ENCODE peak calls at places on chromosomes 1 and 21, in five cellular contexts. E, A, H, C and L are unnamed samples.

GRCh38 chr1:209858561-209859103 is 30.9 kb downstream of the UTP25 start:
- DNase-seq in E (no peak), A (no peak), H (no peak), C (no peak), L (no peak)

GRCh38 chr1:155196893-155197638 is 10.6 kb downstream of the THBS3 start:
- DNase-seq in E (no peak), A (no peak), H (peak), C (no peak), L (no peak)

GRCh38 chr1:39076127-39076798 is 50.1 kb downstream of the NDUFS5 start:
- DNase-seq in E (peak), A (no peak), H (peak), C (peak), L (no peak)

GRCh38 chr1:56414728-56415224 is 164.6 kb downstream of the PLPP3 start:
- DNase-seq in E (peak), A (no peak), H (no peak), C (no peak), L (no peak)

GRCh38 chr1:4055677-4055967 is 155.6 kb upstream of the C1orf174 start:
- DNase-seq in E (no peak), A (no peak), H (no peak), C (no peak), L (no peak)

GRCh38 chr1:163315773-163316374 is 5.9 kb upstream of the NUF2 start:
- DNase-seq in E (peak), A (no peak), H (peak), C (peak), L (peak)

GRCh38 chr1:41020109-41020576 is 1.4 kb downstream of the SLFNL1 start:
- DNase-seq in E (no peak), A (no peak), H (no peak), C (no peak), L (no peak)

GRCh38 chr1:27399251-27399885 is 6.9 kb downstream of the GPR3 start:
- DNase-seq in E (no peak), A (no peak), H (no peak), C (no peak), L (no peak)

GRCh38 chr1:40868051-40868723 is 6.0 kb upstream of the CITED4 start:
- DNase-seq in E (peak), A (no peak), H (peak), C (peak), L (peak)

GRCh38 chr1:92503043-92503925 is 16.6 kb upstream of the GFI1 start:
- DNase-seq in E (no peak), A (no peak), H (peak), C (no peak), L (no peak)

GRCh38 chr1:160739098-160739511 is at the start of gene SLAMF7:
- DNase-seq in E (peak), A (peak), H (no peak), C (no peak), L (no peak)

GRCh38 chr21:20999567-21000169 is 1.5 kb downstream of the NCAM2 start:
- DNase-seq in E (peak), A (no peak), H (peak), C (peak), L (no peak)

GRCh38 chr1:196608401-196609113 is at the start of gene KCNT2:
- DNase-seq in E (peak), A (no peak), H (peak), C (peak), L (no peak)

GRCh38 chr1:236913371-236914037 is 90.7 kb downstream of the MT1HL1 start:
- DNase-seq in E (peak), A (no peak), H (no peak), C (no peak), L (no peak)

GRCh38 chr1:227944931-227945890 is 2.5 kb downstream of the WNT9A start:
- DNase-seq in E (no peak), A (no peak), H (no peak), C (no peak), L (no peak)

GRCh38 chr1:169060906-169061683 is 45.4 kb upstream of the ATP1B1 start:
- DNase-seq in E (no peak), A (no peak), H (peak), C (peak), L (no peak)

GRCh38 chr1:28565726-28566125 is 12.8 kb downstream of the TRNAU1AP start:
- DNase-seq in E (no peak), A (no peak), H (no peak), C (no peak), L (no peak)

GRCh38 chr1:77671836-77672235 is 10.6 kb downstream of the ZZZ3 start:
- DNase-seq in E (no peak), A (no peak), H (peak), C (no peak), L (no peak)

GRCh38 chr1:169240449-169241242 is 127.0 kb downstream of the NME7 start:
- DNase-seq in E (peak), A (no peak), H (peak), C (peak), L (no peak)

GRCh38 chr1:205907794-205908193 is 35.5 kb downstream of the SLC26A9 start:
- DNase-seq in E (peak), A (no peak), H (peak), C (peak), L (peak)

GRCh38 chr21:32184059-32184458 is 94.8 kb downstream of the MIS18A start:
- DNase-seq in E (no peak), A (no peak), H (no peak), C (no peak), L (no peak)

GRCh38 chr21:38355992-38356781 is 99.4 kb downstream of the KCNJ15 start:
- DNase-seq in E (peak), A (peak), H (peak), C (peak), L (no peak)

GRCh38 chr1:184480711-184481110 is 93.9 kb downstream of the C1orf21 start:
- DNase-seq in E (no peak), A (no peak), H (no peak), C (no peak), L (no peak)

GRCh38 chr1:170149241-170149640 is 3.5 kb downstream of the NTMT2 start:
- DNase-seq in E (no peak), A (no peak), H (peak), C (peak), L (no peak)

GRCh38 chr1:217562229-217562878 is 68.5 kb downstream of the GPATCH2 start:
- DNase-seq in E (peak), A (no peak), H (peak), C (peak), L (peak)

GRCh38 chr1:31421404-31422040 is 8.5 kb downstream of the SERINC2 start:
- DNase-seq in E (no peak), A (no peak), H (no peak), C (peak), L (no peak)
- TF ChIP-seq CTCF in E (peak), A (peak), H (peak), C (peak), L (peak)

DNA sequence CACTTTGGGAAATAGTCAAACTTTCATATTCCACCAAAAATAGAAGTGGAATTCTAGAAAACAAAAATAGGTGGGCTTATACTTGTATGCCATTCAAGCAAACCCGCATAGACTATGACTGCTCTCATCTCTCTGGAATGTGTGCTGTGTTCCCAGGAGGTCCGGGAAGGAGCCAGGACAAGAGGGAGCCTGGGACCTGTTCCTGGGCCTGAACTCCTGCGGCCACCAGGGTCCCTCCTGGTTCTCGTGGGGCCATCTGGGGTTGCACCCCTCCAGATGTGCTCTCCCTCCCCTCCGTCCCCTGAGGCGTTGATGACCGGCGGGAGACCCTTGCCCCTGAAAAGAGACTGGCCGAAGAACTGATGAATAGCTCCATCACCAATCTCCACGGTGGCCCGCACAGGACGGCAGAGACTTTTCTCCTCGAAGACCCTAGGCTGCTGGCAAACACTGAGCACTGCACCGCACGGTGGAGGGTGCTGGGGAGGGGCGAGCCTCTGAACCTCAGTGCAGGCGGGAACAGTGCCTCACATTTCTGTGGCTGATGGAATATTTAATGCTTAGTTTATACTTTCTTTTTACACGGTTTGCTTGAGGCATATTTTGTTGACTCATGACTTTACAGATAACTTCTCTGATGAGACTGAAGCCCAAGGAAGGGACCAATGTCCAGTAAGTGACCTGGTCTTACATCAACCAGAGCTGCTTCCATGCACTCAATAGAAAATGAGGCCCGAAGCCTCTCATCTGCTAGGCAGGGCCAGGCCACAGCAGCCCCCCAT is 9.6 kb upstream of the ADARB1 start:
- DNase-seq in E (no peak), A (no peak), H (no peak), C (no peak), L (no peak)
- H3K4me3 ChIP-seq in E (no peak), A (no peak), H (no peak), C (no peak), L (no peak)

DNA sequence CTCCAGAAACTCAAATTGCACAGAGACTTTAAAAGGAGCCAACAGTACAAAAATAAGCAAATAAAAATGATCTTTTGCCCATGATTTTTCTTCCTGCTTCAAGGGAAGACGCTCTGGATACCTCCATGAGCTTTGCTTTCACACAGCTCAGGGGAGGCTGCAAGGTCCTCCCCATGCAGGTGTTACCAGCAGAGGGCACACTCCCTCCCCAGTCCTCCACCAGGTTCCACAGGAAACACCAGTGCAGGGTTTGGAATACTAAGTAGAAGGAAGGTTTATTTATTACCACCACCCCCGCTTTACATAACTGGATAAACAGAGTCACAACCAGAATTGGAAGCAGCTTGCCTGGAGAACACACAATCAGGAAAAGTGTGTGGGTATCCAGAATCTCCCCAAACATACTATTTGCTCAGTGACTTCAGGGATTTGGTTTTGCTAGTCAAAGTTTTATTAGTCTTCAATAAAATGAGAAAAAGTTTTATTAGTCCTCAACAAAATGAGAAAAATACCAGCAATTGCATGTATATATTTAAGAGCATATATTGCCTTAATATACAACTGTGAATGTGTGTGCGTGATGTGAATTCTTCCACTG is 37.3 kb downstream of the HSD3B1 start:
- DNase-seq in E (peak), A (no peak), H (no peak), C (no peak), L (no peak)
- TF ChIP-seq CTCF in E (peak), A (peak), H (peak), C (peak), L (peak)

DNA sequence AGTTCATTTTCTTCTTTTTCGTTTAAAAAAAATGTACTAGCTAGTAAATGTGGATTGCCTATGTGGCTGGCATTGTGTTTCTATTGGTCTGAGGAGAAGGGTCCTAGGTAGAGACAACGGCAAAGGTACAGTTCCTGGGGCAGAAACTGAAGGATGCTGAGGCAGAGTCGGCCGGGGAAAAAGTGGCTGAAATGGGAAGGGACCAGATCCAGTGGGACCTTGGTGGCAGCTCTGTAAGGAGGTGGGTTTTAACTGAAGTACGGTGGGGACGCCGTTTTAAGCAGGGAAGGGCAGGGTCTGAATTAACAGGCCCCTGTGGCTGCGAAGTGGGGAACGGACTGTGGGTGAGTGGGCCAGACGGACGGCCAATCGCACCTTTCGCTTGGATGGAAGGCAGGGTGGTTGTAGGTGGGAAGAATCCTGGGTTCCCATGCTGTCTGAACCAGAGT is 420 bp upstream of the VPS13D start:
- DNase-seq in E (no peak), A (no peak), H (no peak), C (no peak), L (no peak)
- H3K4me3 ChIP-seq in E (no peak), A (no peak), H (no peak), C (peak), L (no peak)

DNA sequence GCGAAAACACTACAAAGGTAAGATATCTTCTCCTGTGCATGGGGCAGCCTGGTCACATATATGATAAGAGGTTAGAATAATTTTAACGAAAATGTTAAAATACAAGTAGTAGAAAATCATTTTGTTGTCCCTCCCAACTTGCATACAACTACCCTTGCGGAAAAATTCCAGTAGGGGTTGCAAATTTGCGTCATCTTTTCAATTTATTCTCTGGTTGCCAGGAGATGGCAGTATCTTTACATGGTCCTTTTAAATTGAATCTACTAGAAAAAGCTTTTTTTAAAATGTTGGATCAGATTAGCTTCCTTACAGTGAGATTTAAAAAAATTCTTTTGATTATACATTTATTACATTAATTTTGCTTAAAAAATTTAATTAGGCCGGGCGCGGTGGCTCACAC is 10.9 kb downstream of the S100PBP start:
- DNase-seq in E (no peak), A (no peak), H (peak), C (peak), L (no peak)
- TF ChIP-seq CTCF in E (no peak), A (no peak), H (peak), C (no peak), L (no peak)

DNA sequence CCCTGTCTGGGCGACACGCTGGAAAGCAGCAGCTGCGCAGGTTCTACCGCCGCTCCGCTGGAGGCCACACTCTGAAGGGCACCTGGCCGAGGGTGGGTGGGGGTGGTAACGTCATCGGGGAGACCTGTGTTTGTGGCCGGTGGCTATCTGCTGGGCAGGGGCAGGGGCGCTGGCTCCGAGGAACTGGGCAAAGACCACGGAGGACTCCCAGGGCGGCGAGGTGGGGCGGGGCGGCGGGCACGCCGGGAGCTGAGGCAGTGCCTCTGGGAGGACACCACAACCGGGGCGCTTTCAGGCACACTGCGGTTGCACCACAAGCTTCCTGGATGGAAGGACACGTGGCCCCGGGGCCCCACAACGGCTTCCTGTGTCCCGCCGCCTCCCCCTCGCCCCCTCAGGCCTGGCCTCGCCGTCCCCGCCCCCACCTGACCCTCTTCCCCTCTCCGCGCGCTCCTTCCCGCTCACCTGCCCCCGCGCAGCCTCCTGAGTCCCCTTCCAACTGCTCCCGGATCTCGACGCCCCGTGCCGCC is 3.3 kb upstream of the DENND2D start:
- DNase-seq in E (peak), A (peak), H (no peak), C (peak), L (no peak)
- H3K4me3 ChIP-seq in E (peak), A (peak), H (peak), C (peak), L (peak)

GRCh38 chr1:58353168-58353567 is 193.4 kb downstream of the OMA1 start:
- DNase-seq in E (no peak), A (no peak), H (no peak), C (no peak), L (no peak)

GRCh38 chr1:58356402-58356801 is 190.1 kb downstream of the OMA1 start:
- DNase-seq in E (no peak), A (no peak), H (no peak), C (no peak), L (no peak)

GRCh38 chr1:58358311-58358710 is 188.2 kb downstream of the OMA1 start:
- DNase-seq in E (peak), A (no peak), H (no peak), C (peak), L (peak)

DNA sequence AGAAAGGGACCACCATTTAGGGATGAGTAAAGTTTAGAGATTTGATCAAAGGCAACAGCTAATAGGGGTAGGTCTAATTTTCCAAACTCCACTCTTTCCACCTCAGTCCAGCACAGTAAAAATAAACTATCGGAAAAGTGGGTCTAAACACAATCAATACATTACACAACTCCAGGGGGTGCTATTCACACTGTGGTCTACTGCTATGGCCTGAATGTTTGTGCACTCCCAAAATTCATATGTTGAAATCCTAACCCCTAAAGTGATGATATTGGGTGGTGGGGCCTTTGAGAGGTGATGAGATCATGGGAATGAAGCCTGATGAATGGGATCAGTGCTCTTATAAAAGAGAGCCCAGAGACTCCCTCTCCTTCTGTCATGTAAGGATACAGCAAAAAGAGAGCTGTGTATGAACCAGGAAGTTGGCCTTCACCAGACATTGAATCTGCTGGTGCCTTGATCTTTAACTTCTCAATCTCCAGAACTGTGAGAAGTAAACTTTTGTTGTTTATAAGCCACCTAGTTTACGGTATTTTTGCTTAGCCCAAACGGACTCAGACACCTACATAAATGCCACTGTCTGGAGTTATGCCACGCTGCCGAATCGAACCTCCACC is 193.9 kb downstream of the OMA1 start:
- DNase-seq in E (no peak), A (no peak), H (no peak), C (no peak), L (no peak)
- TF ChIP-seq CTCF in E (no peak), A (no peak), H (no peak), C (no peak), L (no peak)

DNA sequence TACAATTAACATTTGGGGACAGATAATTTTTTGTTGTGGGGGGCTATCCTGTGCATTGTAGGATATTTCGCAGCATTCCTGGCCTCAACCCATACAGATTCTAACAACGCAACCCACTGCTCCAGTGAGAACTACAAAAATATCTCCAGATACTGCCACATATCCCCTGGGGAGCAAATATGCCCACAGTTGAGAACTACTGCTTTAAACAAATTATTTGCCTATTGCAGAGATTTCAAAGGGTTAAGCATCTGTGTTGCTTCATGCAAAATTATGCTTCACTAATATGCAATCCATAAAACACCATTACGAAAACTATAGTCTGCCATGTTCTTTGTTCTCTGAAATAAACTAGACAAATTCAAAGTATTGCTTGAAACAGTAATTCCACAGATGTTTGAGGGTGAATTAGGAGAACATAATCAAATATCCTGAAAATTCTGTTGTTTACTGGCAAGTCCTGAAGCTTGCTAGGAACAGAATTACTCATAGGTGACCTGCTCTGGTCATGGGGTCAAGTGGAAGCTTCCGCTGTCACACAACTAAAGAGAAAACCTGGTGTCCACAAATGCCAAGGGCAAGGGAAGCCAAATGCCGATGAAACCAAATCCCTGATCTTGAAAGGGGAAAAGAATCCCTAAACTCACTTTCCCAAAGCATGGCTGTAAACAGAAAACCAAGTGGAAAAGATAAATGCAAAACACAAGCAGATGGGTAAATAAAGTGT is 149.4 kb downstream of the RERE start:
- DNase-seq in E (no peak), A (no peak), H (no peak), C (peak), L (no peak)
- H3K4me3 ChIP-seq in E (no peak), A (no peak), H (no peak), C (no peak), L (no peak)

GRCh38 chr1:47738560-47739182 is 258.5 kb downstream of the TRABD2B start:
- DNase-seq in E (peak), A (no peak), H (peak), C (peak), L (no peak)
- TF ChIP-seq CTCF in E (peak), A (peak), H (peak), C (peak), L (peak)